ENCODE peak calls at places on chromosomes 7 and 10, in ten cellular contexts. Z is colonic mucosa; H is AG04450; M is CD4-positive, CD25-positive, alpha-beta regulatory T cell; S is thoracic aorta; B is heart left ventricle; W is CD4-positive, alpha-beta memory T cell; X is psoas muscle; Q is MM.1S; I is CD8-positive, alpha-beta memory T cell. R is an unnamed sample.

GRCh38 chr10:114821915-114822770 is 563 bp downstream of the FHIP2A start:
- DNase-seq in Z (peak; percentile 47), H (no peak), M (peak; percentile 33), S (no peak), B (peak; percentile 72), W (peak; percentile 61), X (peak; percentile 32), Q (peak; percentile 35), I (peak; percentile 15), R (peak; percentile 27)

GRCh38 chr10:77042706-77043105 is 594.9 kb downstream of the KCNMA1 start:
- DNase-seq in Z (no peak), H (no peak), M (no peak), S (no peak), B (no peak), W (no peak), X (no peak), Q (no peak), I (no peak), R (no peak)

GRCh38 chr10:48776528-48776927 is 91.9 kb downstream of the WDFY4 start:
- DNase-seq in Z (no peak), H (no peak), M (no peak), S (no peak), B (no peak), W (no peak), X (no peak), Q (no peak), I (no peak), R (no peak)

GRCh38 chr7:1750541-1751021 is 80.5 kb downstream of the ELFN1 start:
- DNase-seq in Z (no peak), H (no peak), M (no peak), S (no peak), B (no peak), W (no peak), X (no peak), Q (no peak), I (no peak), R (no peak)

GRCh38 chr10:66795871-66796270 is 130.0 kb upstream of the LRRTM3 start:
- DNase-seq in Z (no peak), H (no peak), M (no peak), S (no peak), B (no peak), W (no peak), X (no peak), Q (no peak), I (no peak), R (no peak)

GRCh38 chr7:129169171-129169643 is 19.2 kb upstream of the SMO start:
- DNase-seq in Z (peak; percentile 66), H (no peak), M (peak; percentile 9), S (no peak), B (peak; percentile 72), W (no peak), X (peak; percentile 45), Q (no peak), I (no peak), R (no peak)

GRCh38 chr10:100969175-100970075 is at the start of gene SEMA4G:
- DNase-seq in Z (peak; percentile 62), H (no peak), M (peak; percentile 35), S (no peak), B (peak; percentile 53), W (peak; percentile 49), X (peak; percentile 50), Q (peak; percentile 39), I (peak; percentile 29), R (peak; percentile 47)

GRCh38 chr10:12606461-12606860 is 257.1 kb downstream of the CAMK1D start:
- DNase-seq in Z (peak; percentile 72), H (no peak), M (no peak), S (no peak), B (no peak), W (no peak), X (no peak), Q (no peak), I (no peak), R (no peak)

GRCh38 chr10:11113156-11113555 is 95.5 kb downstream of the CELF2 start:
- DNase-seq in Z (no peak), H (no peak), M (peak; percentile 72), S (no peak), B (no peak), W (peak; percentile 58), X (no peak), Q (no peak), I (no peak), R (no peak)

GRCh38 chr10:24938525-24938924 is 13.9 kb downstream of the PRTFDC1 start:
- DNase-seq in Z (no peak), H (no peak), M (no peak), S (no peak), B (no peak), W (no peak), X (no peak), Q (no peak), I (no peak), R (no peak)

GRCh38 chr7:25781704-25782103 is 370.3 kb upstream of the NFE2L3 start:
- DNase-seq in Z (no peak), H (no peak), M (no peak), S (no peak), B (no peak), W (no peak), X (no peak), Q (no peak), I (no peak), R (no peak)

GRCh38 chr10:102231357-102232318 is 5.5 kb downstream of the ELOVL3 start:
- DNase-seq in Z (peak; percentile 68), H (no peak), M (peak; percentile 54), S (no peak), B (peak; percentile 59), W (peak; percentile 62), X (peak; percentile 53), Q (peak; percentile 46), I (peak; percentile 57), R (peak; percentile 19)

GRCh38 chr10:63798599-63799498 is 277.6 kb downstream of the REEP3 start:
- DNase-seq in Z (peak; percentile 42), H (peak; percentile 11), M (no peak), S (peak; percentile 51), B (peak; percentile 73), W (no peak), X (peak; percentile 37), Q (no peak), I (no peak), R (peak; percentile 28)

GRCh38 chr10:80945267-80945880 is 407.7 kb downstream of the SH2D4B start:
- DNase-seq in Z (no peak), H (no peak), M (no peak), S (no peak), B (no peak), W (no peak), X (no peak), Q (peak; percentile 86), I (no peak), R (no peak)

DNA sequence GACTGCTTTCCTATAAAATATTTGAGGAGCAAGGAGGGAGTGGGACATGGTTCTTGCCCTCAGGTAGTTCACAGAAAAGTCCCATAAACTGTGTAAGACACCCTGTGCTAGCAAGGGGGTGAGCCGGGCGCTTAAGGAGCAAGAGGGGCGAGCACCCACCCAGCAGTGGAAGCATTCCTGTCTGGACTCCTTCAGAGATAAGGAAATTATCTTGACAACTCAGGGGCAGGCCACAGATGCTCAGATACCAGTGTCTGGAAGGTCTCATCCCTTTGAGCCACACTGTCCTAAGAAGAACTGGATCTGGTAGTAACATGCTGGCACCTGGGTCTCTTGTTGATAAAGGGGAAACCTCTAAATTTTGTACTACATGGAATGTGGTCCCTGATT is 54.1 kb downstream of the DAGLB start:
- DNase-seq in Z (no peak), H (no peak), M (no peak), S (no peak), B (no peak), W (no peak), X (no peak), Q (no peak), I (no peak), R (no peak)
- H3K9me3 ChIP-seq in Z (no peaks in the 10 kb centered on the region), H (no peaks in the 10 kb centered on the region), M (no peaks in the 10 kb centered on the region), S (no peaks in the 10 kb centered on the region), B (no peaks in the 10 kb centered on the region), W (no peaks in the 10 kb centered on the region), X (no peaks in the 10 kb centered on the region), Q (no peaks in the 10 kb centered on the region), I (no peaks in the 10 kb centered on the region), R (no peaks in the 10 kb centered on the region)

GRCh38 chr10:82506680-82507376 is 631.8 kb downstream of the NRG3 start:
- DNase-seq in Z (no peak), H (no peak), M (no peak), S (no peak), B (no peak), W (no peak), X (no peak), Q (no peak), I (no peak), R (no peak)

DNA sequence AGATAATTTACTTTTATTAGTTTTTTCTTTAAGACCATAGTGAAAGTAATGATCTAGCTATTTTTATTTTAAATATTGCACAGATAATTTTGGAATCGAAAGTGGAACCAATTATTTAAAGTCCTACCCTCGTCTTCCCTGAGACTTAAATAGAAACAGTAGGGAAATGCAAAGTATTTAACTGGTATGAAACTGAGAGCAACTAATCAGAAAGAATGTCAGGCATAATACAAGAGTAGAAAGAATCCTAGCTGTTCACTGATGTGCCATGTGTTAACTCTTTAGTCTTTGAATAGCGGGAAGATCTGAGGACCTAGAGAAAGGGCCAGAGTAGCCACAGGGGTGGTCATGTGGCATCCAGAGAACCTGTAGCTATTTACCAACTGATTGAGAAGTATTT is 630.0 kb downstream of the NRG3 start:
- DNase-seq in Z (no peak), H (no peak), M (no peak), S (no peak), B (no peak), W (no peak), X (no peak), Q (peak; percentile 81), I (no peak), R (no peak)
- H3K9me3 ChIP-seq in Z (no peaks in the 10 kb centered on the region), H (peaks cover 14% of the 10 kb centered on the region), M (no peaks in the 10 kb centered on the region), S (no peaks in the 10 kb centered on the region), B (no peaks in the 10 kb centered on the region), W (no peaks in the 10 kb centered on the region), X (no peaks in the 10 kb centered on the region), Q (no peaks in the 10 kb centered on the region), I (no peaks in the 10 kb centered on the region), R (no peaks in the 10 kb centered on the region)

GRCh38 chr7:36942062-36942461 is 217.8 kb upstream of the AOAH start:
- DNase-seq in Z (no peak), H (no peak), M (no peak), S (no peak), B (no peak), W (no peak), X (no peak), Q (no peak), I (no peak), R (no peak)
- H3K9me3 ChIP-seq in Z (peaks cover 5% of the 10 kb centered on the region), H (no peaks in the 10 kb centered on the region), M (peaks cover 76% of the 10 kb centered on the region), S (peaks cover 36% of the 10 kb centered on the region), B (no peaks in the 10 kb centered on the region), W (peaks cover 43% of the 10 kb centered on the region), X (peaks cover 44% of the 10 kb centered on the region), Q (no peaks in the 10 kb centered on the region), I (peaks cover 44% of the 10 kb centered on the region), R (peaks cover 6% of the 10 kb centered on the region)

DNA sequence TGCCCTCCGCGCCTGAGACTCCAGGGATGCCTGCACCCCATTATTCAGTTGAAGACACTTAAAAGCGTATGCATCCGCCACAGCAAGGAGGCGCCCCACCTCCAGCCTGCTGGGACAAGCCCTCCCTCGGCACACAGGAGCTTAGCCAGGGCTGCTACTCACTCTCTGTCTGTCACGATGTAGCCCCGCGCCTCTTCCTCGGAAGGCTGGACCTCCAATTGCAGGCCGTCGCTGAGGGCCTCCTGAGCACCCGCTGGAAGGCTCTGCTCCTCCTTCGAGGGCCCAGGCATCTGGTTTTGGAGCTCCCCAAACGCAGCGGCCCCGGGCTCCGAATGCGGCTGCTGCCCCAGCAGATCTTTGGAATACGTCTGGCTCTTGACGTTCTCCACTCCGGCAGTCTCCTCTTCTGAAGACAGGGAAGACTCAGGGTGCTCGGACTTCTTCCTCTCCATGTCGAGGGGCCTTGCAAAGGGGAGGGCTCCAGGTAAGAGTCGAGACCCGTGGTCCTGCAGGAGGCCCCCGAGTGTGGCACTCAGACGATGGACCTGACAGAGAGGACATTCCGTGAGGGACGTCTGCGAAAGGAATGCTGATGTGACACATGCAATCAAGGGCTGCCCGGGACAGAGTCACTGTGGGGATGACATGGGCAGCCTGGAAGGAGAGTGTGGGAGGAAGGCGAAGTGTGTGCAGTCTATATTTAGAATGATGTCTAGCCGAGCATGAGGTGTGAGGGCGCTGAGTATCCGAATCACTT is 453.9 kb downstream of the PTPRN2 start:
- DNase-seq in Z (no peak), H (no peak), M (no peak), S (no peak), B (no peak), W (no peak), X (no peak), Q (no peak), I (no peak), R (no peak)
- H3K9me3 ChIP-seq in Z (no peaks in the 10 kb centered on the region), H (peaks cover 85% of the 10 kb centered on the region), M (no peaks in the 10 kb centered on the region), S (no peaks in the 10 kb centered on the region), B (no peaks in the 10 kb centered on the region), W (no peaks in the 10 kb centered on the region), X (no peaks in the 10 kb centered on the region), Q (no peaks in the 10 kb centered on the region), I (no peaks in the 10 kb centered on the region), R (no peaks in the 10 kb centered on the region)

R was measured in uterus.